ENCODE peak calls at places on chromosomes 6 and 20, in seven cellular contexts. V is sciatic nerve; U is activated CD4-positive, alpha-beta T cell treated with anti-CD3 and anti-CD28 coated beads, Interleukin-2, amount 50 U/mL, for 1 hour; X is fibroblast of lung; N is ELR; L is amniotic stem cell; D is anterior cingulate cortex. C is an unnamed sample.

GRCh38 chr6:91299544-91300491 is 712.9 kb upstream of the MAP3K7 start:
- DNase-seq in X (peak), L (no peak), V (no peak), N (no peak), U (no peak), D (no peak), C (no peak)

GRCh38 chr6:143743256-143744166 is 65.7 kb downstream of the PHACTR2 start:
- DNase-seq in U (no peak), N (no peak), X (peak), D (no peak), L (no peak), V (no peak), C (no peak)

GRCh38 chr6:21536280-21536766 is 57.2 kb upstream of the SOX4 start:
- DNase-seq in D (no peak), U (no peak), V (no peak), N (no peak), L (no peak), X (no peak), C (no peak)

GRCh38 chr20:33092361-33092760 is 12.9 kb downstream of the BPIFB4 start:
- DNase-seq in V (no peak), N (no peak), U (no peak), D (no peak), L (no peak), X (no peak), C (no peak)

GRCh38 chr6:19866199-19866872 is 29.2 kb downstream of the ID4 start:
- DNase-seq in L (no peak), U (no peak), N (no peak), V (no peak), D (no peak), X (no peak), C (no peak)

GRCh38 chr6:136962661-136963060 is 40.6 kb downstream of the SLC35D3 start:
- DNase-seq in X (no peak), N (no peak), V (no peak), D (no peak), U (no peak), L (no peak), C (no peak)

GRCh38 chr6:24197892-24198291 is 71.9 kb downstream of the NRSN1 start:
- DNase-seq in N (no peak), X (no peak), V (no peak), D (no peak), U (no peak), L (no peak), C (no peak)

GRCh38 chr6:98747960-98748359 is 86.4 kb upstream of the POU3F2 start:
- DNase-seq in V (no peak), U (no peak), L (no peak), X (no peak), D (no peak), N (peak), C (no peak)

GRCh38 chr6:83696674-83697073 is 12.2 kb downstream of the SNAP91 start:
- DNase-seq in L (no peak), V (no peak), N (peak), D (no peak), U (no peak), X (no peak), C (no peak)

GRCh38 chr6:4130357-4130987 is 4.9 kb downstream of the ECI2 start:
- DNase-seq in D (no peak), N (no peak), L (no peak), X (no peak), V (no peak), U (no peak), C (no peak)

C was measured in effector memory CD8-positive, alpha-beta T cell.